ENCODE peak calls at places on chromosomes 3 and 15, in eight cellular contexts. X is heart right ventricle; U is right lobe of liver; E is effector memory CD4-positive, alpha-beta T cell; L is lung; J is uterus; F is fibroblast of lung; G is ovary. Q is an unnamed sample. For H3K9me3, the result is how much of the 10 kb centered on the place peaks cover.

GRCh38 chr3:11154036-11154952 is at the start of gene HRH1:
- DNase-seq in G (peak), X (peak), J (peak), L (no peak), U (no peak), F (no peak), E (no peak), Q (no peak)

GRCh38 chr3:10373686-10374261 is 52.9 kb upstream of the SEC13 start:
- DNase-seq in X (no peak), F (peak), G (no peak), J (no peak), L (no peak), U (no peak), E (no peak), Q (no peak)

GRCh38 chr3:111484666-111485065 is 57.3 kb upstream of the CD96 start:
- DNase-seq in J (no peak), F (peak), L (no peak), X (no peak), G (no peak), E (no peak), U (no peak), Q (no peak)

GRCh38 chr3:42654331-42655201 is 1.1 kb downstream of the ZBTB47 start:
- DNase-seq in E (no peak), X (peak), L (no peak), G (peak), U (no peak), J (peak), F (peak), Q (no peak)

GRCh38 chr3:143737065-143737464 is 111.2 kb downstream of the SLC9A9 start:
- DNase-seq in L (no peak), E (no peak), J (no peak), X (no peak), U (no peak), F (no peak), G (no peak), Q (no peak)

GRCh38 chr3:103056953-103057450 is 622.2 kb downstream of the ZPLD1 start:
- DNase-seq in G (no peak), J (no peak), L (no peak), F (no peak), X (no peak), U (no peak), E (no peak), Q (no peak)

GRCh38 chr15:99526671-99527070 is 39.1 kb upstream of the MEF2A start:
- DNase-seq in E (no peak), X (no peak), U (no peak), F (no peak), L (no peak), G (no peak), J (no peak), Q (no peak)

GRCh38 chr3:28077566-28077965 is 163.9 kb upstream of the CMC1 start:
- DNase-seq in F (peak), U (no peak), E (no peak), L (no peak), J (peak), X (no peak), G (no peak), Q (no peak)

GRCh38 chr3:61894988-61895935 is 333.9 kb downstream of the PTPRG start:
- DNase-seq in L (peak), G (no peak), F (peak), J (peak), X (no peak), E (no peak), U (no peak), Q (no peak)

DNA sequence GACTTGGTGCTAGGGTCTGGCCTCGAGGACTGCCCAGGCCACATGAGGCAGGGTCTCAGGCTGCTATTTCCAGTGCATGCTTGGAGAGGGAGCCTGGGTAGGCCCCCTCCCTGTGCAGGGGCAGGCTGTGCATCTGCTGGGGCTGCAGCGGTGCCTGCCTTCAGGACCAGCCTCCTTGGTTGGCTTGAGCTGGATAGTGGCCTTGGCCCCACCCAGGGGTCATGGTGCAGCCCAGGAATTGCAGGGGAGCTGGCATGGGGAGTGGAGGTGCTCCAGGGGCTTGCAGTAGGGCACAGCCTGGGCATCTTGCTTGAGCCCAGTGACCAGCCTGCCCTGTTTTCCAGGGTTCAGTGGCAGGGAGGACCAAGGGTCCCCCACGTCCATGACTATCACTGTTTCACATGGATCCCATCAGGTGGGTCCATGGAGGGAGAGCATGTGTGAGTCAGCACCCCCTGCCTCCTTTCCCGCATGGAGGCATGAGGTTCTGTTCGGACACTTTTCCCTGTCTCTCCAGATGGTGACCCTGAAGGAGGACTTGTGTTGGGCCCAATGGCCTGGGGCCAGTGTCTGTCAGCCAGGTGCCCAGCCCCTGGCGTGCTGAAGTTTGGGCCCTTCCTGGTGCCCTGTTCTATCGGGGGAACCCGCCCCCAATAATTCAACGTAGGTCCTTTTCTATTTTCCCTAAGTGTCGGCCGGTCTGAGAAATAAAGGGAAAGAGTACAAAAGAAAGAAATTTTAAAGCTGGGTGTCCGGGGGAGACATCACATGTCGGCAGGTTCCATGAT is 218.6 kb downstream of the SNRPN start:
- DNase-seq in G (peak), U (peak), X (peak), E (no peak), F (no peak), L (peak), J (peak), Q (peak)
- H3K9me3 ChIP-seq in G (under half), U (under half), X (half or more), E (under half), F (under half), L (half or more), J (under half), Q (under half)

GRCh38 chr15:25242166-25242879 is 196.5 kb downstream of the UBE3A start:
- DNase-seq in L (no peak), U (peak), X (peak), F (no peak), E (no peak), J (peak), G (peak), Q (peak)

GRCh38 chr15:25242957-25243799 is 195.6 kb downstream of the UBE3A start:
- DNase-seq in X (peak), U (peak), F (no peak), L (no peak), J (peak), G (peak), E (no peak), Q (peak)

GRCh38 chr15:25245801-25246622 is 192.8 kb downstream of the UBE3A start:
- DNase-seq in E (no peak), U (peak), F (no peak), L (no peak), G (peak), J (peak), X (no peak), Q (no peak)

GRCh38 chr15:25244731-25245585 is 193.9 kb downstream of the UBE3A start:
- DNase-seq in X (peak), J (no peak), E (no peak), G (peak), F (no peak), L (no peak), U (peak), Q (peak)

GRCh38 chr15:25243800-25244097 is 195.1 kb downstream of the UBE3A start:
- DNase-seq in X (peak), F (no peak), E (no peak), L (no peak), U (peak), G (peak), J (no peak), Q (peak)
- H3K9me3 ChIP-seq in X (half or more), F (under half), E (under half), L (half or more), U (under half), G (under half), J (under half), Q (under half)

GRCh38 chr3:197237897-197238296 is 60.5 kb downstream of the DLG1 start:
- DNase-seq in F (no peak), U (no peak), E (no peak), J (no peak), L (no peak), G (no peak), X (no peak), Q (no peak)
- H3K9me3 ChIP-seq in F (under half), U (under half), E (under half), J (under half), L (under half), G (under half), X (under half), Q (under half)

GRCh38 chr15:56883088-56883487 is 35.4 kb upstream of the TCF12 start:
- DNase-seq in J (no peak), L (no peak), X (no peak), F (no peak), U (no peak), E (no peak), G (no peak), Q (no peak)
- H3K9me3 ChIP-seq in J (under half), L (under half), X (under half), F (under half), U (under half), E (under half), G (under half), Q (under half)

GRCh38 chr15:25060996-25061620 is 106.3 kb downstream of the SNRPN start:
- DNase-seq in F (no peak), L (no peak), G (peak), U (peak), X (no peak), E (no peak), J (peak), Q (no peak)

GRCh38 chr15:25058080-25058785 is 103.4 kb downstream of the SNRPN start:
- DNase-seq in F (no peak), G (peak), X (no peak), L (no peak), E (no peak), U (peak), J (peak), Q (no peak)

GRCh38 chr15:25061808-25062550 is 107.2 kb downstream of the SNRPN start:
- DNase-seq in E (no peak), X (no peak), L (no peak), J (peak), F (no peak), U (peak), G (peak), Q (no peak)

GRCh38 chr15:25059698-25060471 is 105.1 kb downstream of the SNRPN start:
- DNase-seq in U (peak), G (peak), J (peak), X (no peak), L (no peak), E (no peak), F (no peak), Q (no peak)

DNA sequence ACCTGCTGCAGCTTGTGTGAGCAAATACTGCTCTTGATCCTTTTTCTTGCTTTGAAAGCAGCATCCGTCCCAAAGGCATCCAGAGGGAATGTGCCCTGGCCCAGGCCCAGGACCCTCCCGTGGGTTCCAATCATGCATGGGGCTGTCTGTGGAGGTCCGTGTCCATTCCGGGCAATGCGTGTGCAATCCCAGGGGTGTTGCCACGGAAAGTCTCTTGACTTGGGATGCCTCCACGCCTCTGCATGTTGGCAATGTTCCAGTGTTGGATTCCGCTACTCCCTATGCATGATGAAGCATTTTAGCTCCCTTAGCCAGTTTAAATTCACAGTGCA is 105.7 kb downstream of the SNRPN start:
- DNase-seq in F (no peak), J (peak), L (no peak), E (no peak), G (peak), U (peak), X (no peak), Q (no peak)
- H3K9me3 ChIP-seq in F (under half), J (under half), L (half or more), E (half or more), G (half or more), U (half or more), X (half or more), Q (half or more)

DNA sequence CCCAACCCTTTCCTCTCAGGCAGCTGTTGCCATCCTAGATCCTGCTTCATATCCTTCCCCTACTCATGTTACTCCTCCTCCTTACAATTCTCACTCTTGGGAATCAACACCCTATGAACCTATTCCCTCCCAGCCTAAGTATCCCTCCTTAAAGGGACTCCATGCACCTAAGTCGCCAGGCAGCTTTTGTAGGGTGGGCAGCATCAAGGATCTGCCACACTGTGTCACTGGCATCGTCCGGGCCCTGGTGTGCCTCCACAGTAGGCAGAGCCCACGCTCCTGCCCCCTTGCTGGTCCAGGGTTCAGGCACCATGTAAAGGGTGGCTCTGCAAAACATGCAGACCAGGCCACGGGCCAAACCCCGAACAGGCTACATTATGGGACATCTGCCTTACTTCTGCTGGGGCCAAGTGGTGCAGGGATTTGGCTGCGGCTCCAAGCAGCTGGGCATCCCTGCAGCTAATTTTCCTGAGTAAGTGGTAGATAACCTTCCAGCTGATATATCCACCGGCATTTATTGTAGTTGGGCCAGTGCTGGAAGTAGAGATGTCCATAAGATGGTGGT is 53.4 kb downstream of the GSK3B start:
- DNase-seq in J (no peak), U (no peak), E (no peak), F (no peak), L (no peak), G (no peak), X (no peak), Q (no peak)
- H3K9me3 ChIP-seq in J (under half), U (under half), E (under half), F (under half), L (under half), G (under half), X (half or more), Q (under half)

DNA sequence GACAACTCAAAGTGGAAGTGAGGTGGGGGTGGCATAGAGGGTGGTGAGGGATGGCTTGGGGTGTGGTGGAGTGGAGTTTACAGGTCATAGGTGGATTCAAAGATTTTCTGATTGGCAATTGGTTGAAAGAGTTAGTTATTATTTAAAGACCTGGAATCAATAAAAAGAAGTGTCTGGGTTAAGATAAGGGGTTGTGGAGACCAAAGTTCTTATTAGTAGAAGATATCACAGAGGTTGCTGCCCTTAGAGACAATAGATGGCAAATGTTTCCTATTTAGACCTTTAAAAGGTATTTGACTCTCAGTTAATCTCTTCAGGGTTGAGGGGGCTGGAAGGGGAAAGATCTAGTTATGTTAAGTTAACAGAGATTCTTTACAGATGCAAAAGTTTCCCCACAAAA is 412.3 kb upstream of the TBL1XR1 start:
- DNase-seq in F (no peak), L (no peak), U (no peak), E (no peak), G (no peak), J (no peak), X (no peak), Q (no peak)
- H3K9me3 ChIP-seq in F (under half), L (under half), U (under half), E (under half), G (under half), J (under half), X (under half), Q (under half)

DNA sequence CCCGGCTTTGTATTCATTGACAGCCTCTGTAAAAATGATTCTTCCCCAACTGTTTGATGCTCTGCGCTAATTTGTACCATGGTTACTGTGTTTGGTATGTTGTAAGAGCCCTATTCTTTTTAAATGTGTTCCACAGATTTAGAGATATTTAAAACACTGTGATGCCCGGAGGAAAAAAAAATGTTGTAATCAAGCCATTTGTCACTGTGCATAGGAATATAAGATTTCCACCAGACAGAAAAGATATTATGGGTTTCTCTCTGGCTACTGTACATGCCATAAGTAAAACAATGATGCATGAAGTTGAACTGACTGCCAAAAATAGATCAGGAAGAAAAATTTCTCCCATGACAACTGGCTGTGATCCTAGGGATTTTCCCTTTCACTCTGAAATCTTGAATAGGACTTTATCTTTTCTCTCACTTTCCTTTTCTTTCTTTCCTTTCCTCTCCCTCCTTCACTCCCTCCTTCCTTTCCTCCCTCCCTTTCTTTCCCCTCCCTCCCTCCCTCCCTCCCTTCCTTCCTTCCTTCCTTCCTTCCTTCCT is 254.7 kb upstream of the TBL1XR1 start:
- DNase-seq in L (no peak), J (no peak), U (no peak), G (no peak), F (peak), E (no peak), X (no peak), Q (no peak)
- H3K9me3 ChIP-seq in L (under half), J (under half), U (under half), G (under half), F (under half), E (under half), X (under half), Q (under half)

GRCh38 chr15:25088261-25088790 is 133.5 kb downstream of the SNRPN start:
- DNase-seq in J (no peak), E (no peak), F (no peak), G (no peak), U (peak), L (no peak), X (no peak), Q (no peak)
- H3K9me3 ChIP-seq in J (under half), E (half or more), F (under half), G (under half), U (under half), L (half or more), X (half or more), Q (under half)

GRCh38 chr15:25192651-25193050 is 237.9 kb downstream of the SNRPN start:
- DNase-seq in L (no peak), J (no peak), E (no peak), G (no peak), U (peak), F (no peak), X (no peak), Q (no peak)
- H3K9me3 ChIP-seq in L (half or more), J (under half), E (under half), G (under half), U (under half), F (under half), X (half or more), Q (under half)

Q was measured in T-helper 17 cell.